ENCODE peak calls at places on chromosomes 2 and 18, in seven cellular contexts. M is neural crest cell, P is ovary, O is MCF 10A, A is mammary epithelial cell, E is HCT116, G is WTC11. K is an unnamed sample.

GRCh38 chr18:48769006-48769646 is 181.6 kb downstream of the SMAD7 start:
- DNase-seq in M (no peak), P (no peak), O (no peak), A (no peak), E (no peak), G (no peak), K (no peak)

GRCh38 chr2:224584111-224584764 is 925 bp downstream of the CUL3 start:
- DNase-seq in M (peak; percentile 12), P (peak; percentile 24), O (peak; percentile 39), A (peak; percentile 38), E (no peak), G (peak; percentile 21), K (no peak)

GRCh38 chr18:61882296-61883004 is 10.4 kb downstream of the RNF152 start:
- DNase-seq in M (no peak), P (no peak), O (no peak), A (peak; percentile 51), E (no peak), G (no peak), K (no peak)

GRCh38 chr2:143607446-143608110 is 478.4 kb downstream of the ARHGAP15 start:
- DNase-seq in M (peak; percentile 13), P (no peak), O (no peak), A (no peak), E (no peak), G (no peak), K (no peak)

GRCh38 chr2:145020139-145020538 is 500.2 kb upstream of the ZEB2 start:
- DNase-seq in M (no peak), P (no peak), O (no peak), A (no peak), E (no peak), G (no peak), K (no peak)

GRCh38 chr2:242029422-242030225 is 160.1 kb downstream of the RTP5 start:
- DNase-seq in M (no peak), P (no peak), O (no peak), A (no peak), E (no peak), G (no peak), K (no peak)

GRCh38 chr2:22807876-22808275 is 577.1 kb upstream of the KLHL29 start:
- DNase-seq in M (no peak), P (no peak), O (no peak), A (peak; percentile 59), E (no peak), G (no peak), K (no peak)

GRCh38 chr2:46815121-46815802 is 100.3 kb downstream of the MCFD2 start:
- DNase-seq in M (no peak), P (no peak), O (no peak), A (no peak), E (no peak), G (no peak), K (no peak)

GRCh38 chr2:101883860-101884259 is 107.9 kb upstream of the IL1R2 start:
- DNase-seq in M (no peak), P (peak; percentile 31), O (peak; percentile 76), A (peak; percentile 57), E (peak; percentile 8), G (no peak), K (no peak)

GRCh38 chr2:237533668-237534138 is 32.7 kb upstream of the PRLH start:
- DNase-seq in M (no peak), P (no peak), O (no peak), A (no peak), E (no peak), G (no peak), K (no peak)

GRCh38 chr18:63808125-63808524 is 32.9 kb downstream of the SERPINB7 start:
- DNase-seq in M (no peak), P (no peak), O (no peak), A (peak; percentile 40), E (no peak), G (no peak), K (peak; percentile 54)

GRCh38 chr2:16713011-16713423 is 47.4 kb upstream of the CYRIA start:
- DNase-seq in M (no peak), P (no peak), O (no peak), A (no peak), E (no peak), G (no peak), K (no peak)

GRCh38 chr2:45821558-45822271 is 170.2 kb downstream of the PRKCE start:
- DNase-seq in M (no peak), P (peak; percentile 75), O (peak; percentile 93), A (peak; percentile 80), E (peak; percentile 23), G (no peak), K (peak; percentile 55)

GRCh38 chr2:32706815-32707214 is 79.0 kb downstream of the TTC27 start:
- DNase-seq in M (no peak), P (no peak), O (no peak), A (no peak), E (no peak), G (no peak), K (no peak)

GRCh38 chr18:48402953-48403352 is 6.2 kb downstream of the ZBTB7C start:
- DNase-seq in M (no peak), P (no peak), O (no peak), A (peak; percentile 32), E (no peak), G (no peak), K (peak; percentile 32)

GRCh38 chr2:234500394-234501006 is 3.6 kb upstream of the ARL4C start:
- DNase-seq in M (peak; percentile 25), P (no peak), O (peak; percentile 67), A (peak; percentile 47), E (peak; percentile 49), G (peak; percentile 46), K (peak; percentile 31)

GRCh38 chr2:241702155-241702404 is 241 bp downstream of the ING5 start:
- DNase-seq in M (no peak), P (no peak), O (no peak), A (no peak), E (no peak), G (no peak), K (no peak)

GRCh38 chr2:55901322-55901721 is 22.3 kb downstream of the EFEMP1 start:
- DNase-seq in M (no peak), P (peak; percentile 38), O (peak; percentile 70), A (peak; percentile 62), E (no peak), G (no peak), K (no peak)

GRCh38 chr2:30786923-30787685 is 20.1 kb downstream of the CAPN13 start:
- DNase-seq in M (no peak), P (no peak), O (no peak), A (no peak), E (no peak), G (no peak), K (no peak)
- TF ChIP-seq CTCF in M (no peak), P (no peak), O (no peak), A (no peak), E (no peak), G (no peak), K (no peak)

GRCh38 chr18:4107049-4107459 is 348.1 kb downstream of the DLGAP1 start:
- DNase-seq in M (no peak), P (no peak), O (no peak), A (no peak), E (no peak), G (no peak), K (no peak)
- TF ChIP-seq CTCF in M (no peak), P (no peak), O (no peak), A (no peak), E (no peak), G (no peak), K (no peak)

GRCh38 chr2:71673402-71673795 is 220.0 kb downstream of the DYSF start:
- DNase-seq in M (no peak), P (no peak), O (no peak), A (no peak), E (no peak), G (no peak), K (no peak)

GRCh38 chr2:71671203-71671602 is 217.8 kb downstream of the DYSF start:
- DNase-seq in M (no peak), P (no peak), O (no peak), A (no peak), E (no peak), G (no peak), K (no peak)

GRCh38 chr2:71670430-71670795 is 217.1 kb downstream of the DYSF start:
- DNase-seq in M (peak; percentile 0), P (no peak), O (no peak), A (no peak), E (no peak), G (no peak), K (no peak)

GRCh38 chr2:71672640-71673401 is 219.5 kb downstream of the DYSF start:
- DNase-seq in M (no peak), P (no peak), O (no peak), A (no peak), E (no peak), G (no peak), K (no peak)

DNA sequence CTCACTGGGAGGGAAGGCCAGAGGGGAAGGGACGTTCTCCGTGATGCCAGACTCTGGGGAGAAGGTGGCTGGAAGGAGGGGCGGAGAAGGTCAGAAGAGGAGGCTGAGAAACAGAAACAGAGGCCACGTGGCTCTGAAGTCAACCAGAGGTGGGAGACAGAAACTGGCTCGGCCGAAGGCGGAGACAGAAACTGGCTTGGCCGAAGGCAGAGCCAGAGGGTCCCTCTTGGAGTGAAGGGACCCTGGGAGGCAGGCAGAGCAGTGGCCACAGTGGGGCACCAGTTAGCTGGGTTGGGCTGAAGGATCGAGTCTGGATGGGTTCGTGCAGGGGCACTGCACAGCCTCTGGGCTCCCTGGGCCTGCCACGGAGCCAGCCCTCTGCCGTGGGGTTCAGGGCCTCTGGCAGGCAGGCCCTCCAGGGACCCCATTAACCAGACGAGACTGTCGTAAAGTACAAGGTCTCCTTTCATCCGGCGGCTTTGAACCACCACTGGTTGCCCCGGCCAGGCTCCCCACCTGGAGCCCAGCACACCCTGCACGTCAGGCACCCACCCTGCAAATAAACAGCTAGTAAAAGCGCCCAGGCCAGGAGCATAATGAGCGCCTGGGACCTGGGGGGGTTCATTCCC is 218.8 kb downstream of the DYSF start:
- DNase-seq in M (no peak), P (no peak), O (no peak), A (no peak), E (no peak), G (peak; percentile 62), K (no peak)
- TF ChIP-seq CTCF in M (no peak), P (no peak), O (no peak), A (no peak), E (no peak), G (no peak), K (peak; percentile 5)

GRCh38 chr2:109208071-109208950 is 79.3 kb downstream of the SH3RF3 start:
- DNase-seq in M (no peak), P (no peak), O (peak; percentile 41), A (no peak), E (no peak), G (peak; percentile 25), K (no peak)
- TF ChIP-seq CTCF in M (no peak), P (no peak), O (no peak), A (peak; percentile 11), E (peak; percentile 44), G (no peak), K (peak; percentile 32)

GRCh38 chr2:153766415-153766814 is 105.3 kb upstream of the GALNT13 start:
- DNase-seq in M (no peak), P (no peak), O (no peak), A (no peak), E (no peak), G (no peak), K (no peak)

GRCh38 chr2:153770359-153770991 is 101.2 kb upstream of the GALNT13 start:
- DNase-seq in M (no peak), P (no peak), O (peak; percentile 17), A (peak; percentile 4), E (peak; percentile 2), G (no peak), K (no peak)
- TF ChIP-seq CTCF in M (peak; percentile 47), P (no peak), O (peak; percentile 9), A (peak; percentile 11), E (peak; percentile 48), G (peak; percentile 46), K (peak; percentile 12)

K was measured in epithelial cell of proximal tubule.